ENCODE peak calls at places on chromosomes 1 and 21, in four cellular contexts. W is foreskin fibroblast; H is C1 segment of cervical spinal cord; G is stimulated activated naive CD8-positive, alpha-beta T cell treated with anti-CD3 and anti-CD28 coated beads, Interleukin-15, amount 100 ng/mL, for 72 hours. J is an unnamed sample.

GRCh38 chr1:234495231-234495990 is 16.4 kb upstream of the TARBP1 start:
- DNase-seq in W (peak), H (no peak), G (no peak), J (no peak)

GRCh38 chr1:204848579-204848978 is 22.1 kb upstream of the NFASC start:
- DNase-seq in H (no peak), G (no peak), W (no peak), J (no peak)

GRCh38 chr1:2951856-2952255 is 69.4 kb upstream of the ACTRT2 start:
- DNase-seq in W (no peak), H (no peak), G (no peak), J (no peak)

GRCh38 chr1:175015243-175015642 is 8.0 kb downstream of the MRPS14 start:
- DNase-seq in H (no peak), G (no peak), W (no peak), J (no peak)

GRCh38 chr1:212488436-212489283 is 55.9 kb downstream of the NENF start:
- DNase-seq in W (no peak), H (peak), G (no peak), J (peak)

GRCh38 chr1:215720121-215720520 is 153.0 kb downstream of the KCTD3 start:
- DNase-seq in H (no peak), W (no peak), G (no peak), J (no peak)

GRCh38 chr1:32695098-32695904 is 7.3 kb downstream of the SYNC start:
- DNase-seq in G (no peak), W (peak), H (peak), J (no peak)

GRCh38 chr1:200628223-200628868 is 7.8 kb upstream of the KIF14 start:
- DNase-seq in G (peak), W (no peak), H (no peak), J (no peak)

GRCh38 chr1:9439074-9439761 is 100.0 kb upstream of the SLC25A33 start:
- DNase-seq in G (no peak), H (no peak), W (no peak), J (no peak)

GRCh38 chr1:22428672-22429071 is 23.0 kb upstream of the ZBTB40 start:
- DNase-seq in G (no peak), W (no peak), H (no peak), J (no peak)

GRCh38 chr21:42536601-42537000 is 22.9 kb downstream of the SLC37A1 start:
- DNase-seq in W (no peak), H (no peak), G (no peak), J (no peak)

GRCh38 chr1:88079036-88079435 is 605.0 kb upstream of the PKN2 start:
- DNase-seq in G (no peak), H (no peak), W (no peak), J (no peak)

GRCh38 chr1:172323666-172324065 is 96.8 kb upstream of the C1orf105 start:
- DNase-seq in W (no peak), G (no peak), H (no peak), J (no peak)